ENCODE peak calls at places on chromosomes 7 and 10, in ten cellular contexts. S, A, Y, I, T, K, W, V, H and D are unnamed samples.

GRCh38 chr10:72173635-72174296 is 42.0 kb upstream of the ANAPC16 start:
- DNase-seq in S (peak; percentile 81), A (no peak), Y (no peak), I (no peak), T (no peak), K (no peak), W (no peak), V (no peak), H (no peak), D (peak; percentile 34)

GRCh38 chr7:30831227-30831626 is 60.0 kb downstream of the MINDY4 start:
- DNase-seq in S (no peak), A (peak; percentile 1), Y (peak; percentile 50), I (no peak), T (no peak), K (no peak), W (no peak), V (no peak), H (no peak), D (peak; percentile 15)

GRCh38 chr7:36036590-36036989 is 116.5 kb upstream of the EEPD1 start:
- DNase-seq in S (peak; percentile 9), A (no peak), Y (no peak), I (no peak), T (no peak), K (no peak), W (no peak), V (no peak), H (no peak), D (no peak)

GRCh38 chr7:112159346-112159745 is 46.9 kb downstream of the DOCK4 start:
- DNase-seq in S (no peak), A (no peak), Y (no peak), I (no peak), T (no peak), K (no peak), W (no peak), V (no peak), H (no peak), D (no peak)

GRCh38 chr7:129799350-129799955 is 153.3 kb downstream of the UBE2H start:
- DNase-seq in S (no peak), A (no peak), Y (no peak), I (no peak), T (no peak), K (no peak), W (no peak), V (no peak), H (no peak), D (no peak)

GRCh38 chr10:117461766-117462423 is 80.7 kb upstream of the EMX2 start:
- DNase-seq in S (peak; percentile 92), A (no peak), Y (no peak), I (peak; percentile 93), T (no peak), K (peak; percentile 65), W (no peak), V (peak; percentile 31), H (peak; percentile 71), D (peak; percentile 88)

GRCh38 chr7:66627151-66627681 is 1.5 kb upstream of the KCTD7 start:
- DNase-seq in S (peak; percentile 99), A (no peak), Y (no peak), I (peak; percentile 85), T (no peak), K (no peak), W (no peak), V (peak; percentile 25), H (no peak), D (peak; percentile 78)

GRCh38 chr7:157389951-157390730 is 53.3 kb downstream of the DNAJB6 start:
- DNase-seq in S (peak; percentile 19), A (no peak), Y (no peak), I (no peak), T (no peak), K (no peak), W (no peak), V (no peak), H (no peak), D (peak; percentile 44)

GRCh38 chr10:132571565-132572544 is 34.3 kb downstream of the INPP5A start:
- DNase-seq in S (peak; percentile 87), A (peak; percentile 87), Y (no peak), I (peak; percentile 78), T (peak; percentile 84), K (peak; percentile 61), W (peak; percentile 87), V (no peak), H (no peak), D (peak; percentile 63)

GRCh38 chr7:39566056-39566921 is at the start of gene YAE1:
- DNase-seq in S (peak; percentile 78), A (peak; percentile 78), Y (peak; percentile 93), I (peak; percentile 66), T (peak; percentile 73), K (peak; percentile 84), W (peak; percentile 83), V (peak; percentile 74), H (peak; percentile 71), D (peak; percentile 75)

GRCh38 chr10:15253951-15254807 is 85.7 kb upstream of the NMT2 start:
- DNase-seq in S (no peak), A (no peak), Y (no peak), I (no peak), T (no peak), K (no peak), W (peak; percentile 48), V (no peak), H (no peak), D (no peak)
- H3K4me1 ChIP-seq in S (peaks cover 11% of the 10 kb centered on the region), A (peaks cover 5% of the 10 kb centered on the region), Y (peaks cover 6% of the 10 kb centered on the region), I (no peaks in the 10 kb centered on the region), T (no peaks in the 10 kb centered on the region), K (no peaks in the 10 kb centered on the region), W (peaks cover 24% of the 10 kb centered on the region), V (no peaks in the 10 kb centered on the region), H (no peaks in the 10 kb centered on the region), D (no peaks in the 10 kb centered on the region)

GRCh38 chr10:118528426-118528825 is 67.0 kb downstream of the PRLHR start:
- DNase-seq in S (no peak), A (no peak), Y (peak; percentile 53), I (no peak), T (no peak), K (no peak), W (no peak), V (no peak), H (peak; percentile 42), D (no peak)

GRCh38 chr10:118522791-118523498 is 72.5 kb downstream of the PRLHR start:
- DNase-seq in S (no peak), A (no peak), Y (no peak), I (no peak), T (no peak), K (no peak), W (no peak), V (no peak), H (peak; percentile 40), D (no peak)

GRCh38 chr10:118520116-118520742 is 75.2 kb downstream of the PRLHR start:
- DNase-seq in S (no peak), A (no peak), Y (peak; percentile 53), I (no peak), T (no peak), K (no peak), W (no peak), V (no peak), H (no peak), D (no peak)

GRCh38 chr10:118521415-118522117 is 73.9 kb downstream of the PRLHR start:
- DNase-seq in S (no peak), A (no peak), Y (peak; percentile 47), I (no peak), T (no peak), K (no peak), W (no peak), V (no peak), H (peak; percentile 40), D (no peak)

DNA sequence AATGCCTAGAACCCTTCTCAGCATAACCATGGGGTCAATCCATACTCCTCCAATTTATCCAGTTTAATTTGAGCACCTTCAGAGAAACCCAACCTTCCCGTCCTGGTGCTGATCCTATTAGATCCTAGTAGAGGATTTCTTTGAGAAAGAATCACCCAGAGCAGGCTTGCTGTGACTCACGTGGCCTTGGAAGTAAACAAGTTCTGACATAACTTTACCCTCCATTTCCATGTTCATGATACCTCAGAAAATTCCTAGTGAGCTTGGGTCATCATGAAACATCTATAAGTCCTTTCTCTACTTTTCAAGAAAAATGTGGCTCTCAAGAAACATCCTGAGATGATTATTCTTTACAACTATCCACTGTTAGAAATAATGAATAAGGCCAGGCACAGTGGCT is 71.7 kb downstream of the PRLHR start:
- DNase-seq in S (no peak), A (no peak), Y (no peak), I (no peak), T (no peak), K (no peak), W (no peak), V (no peak), H (no peak), D (peak; percentile 18)
- H3K27ac ChIP-seq in S (no peak overlapping the region), A (no peak overlapping the region), Y (no peak overlapping the region), I (no peak overlapping the region), T (no peak overlapping the region), K (no peak overlapping the region), W (no peak overlapping the region), V (no peak overlapping the region), H (no peak overlapping the region), D (no peak overlapping the region)

DNA sequence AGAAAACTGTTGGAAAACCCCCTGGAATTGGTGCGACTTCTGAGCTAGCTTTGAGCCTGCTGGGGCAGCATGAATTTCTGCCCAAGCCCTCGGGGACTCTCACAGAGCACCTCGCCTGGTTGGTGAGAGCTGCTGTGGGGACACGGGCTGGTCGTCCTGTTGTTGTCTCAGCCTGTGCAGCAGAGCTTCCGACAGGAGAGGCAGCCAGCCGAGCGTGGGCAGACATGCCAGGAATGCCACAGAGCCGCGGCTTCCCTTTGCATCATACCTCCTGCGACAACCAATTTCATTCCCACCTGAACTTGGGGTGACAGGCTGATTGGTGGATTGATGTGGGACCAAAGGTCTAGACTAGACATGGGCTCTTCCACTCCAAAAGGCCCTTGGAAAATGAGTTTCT is 60.2 kb upstream of the NRBF2 start:
- DNase-seq in S (no peak), A (peak; percentile 34), Y (peak; percentile 64), I (no peak), T (no peak), K (no peak), W (no peak), V (no peak), H (no peak), D (no peak)
- H3K4me1 ChIP-seq in S (no peaks in the 10 kb centered on the region), A (no peaks in the 10 kb centered on the region), Y (no peaks in the 10 kb centered on the region), I (no peaks in the 10 kb centered on the region), T (no peaks in the 10 kb centered on the region), K (no peaks in the 10 kb centered on the region), W (no peaks in the 10 kb centered on the region), V (no peaks in the 10 kb centered on the region), H (no peaks in the 10 kb centered on the region), D (no peaks in the 10 kb centered on the region)

GRCh38 chr10:110610308-110610774 is 33.8 kb upstream of the RBM20 start:
- DNase-seq in S (peak; percentile 55), A (peak; percentile 81), Y (no peak), I (peak; percentile 29), T (no peak), K (no peak), W (peak; percentile 70), V (peak; percentile 58), H (no peak), D (peak; percentile 56)

GRCh38 chr10:110609592-110609991 is 34.5 kb upstream of the RBM20 start:
- DNase-seq in S (no peak), A (no peak), Y (no peak), I (no peak), T (no peak), K (peak; percentile 42), W (no peak), V (no peak), H (no peak), D (no peak)

GRCh38 chr10:110612629-110613028 is 31.5 kb upstream of the RBM20 start:
- DNase-seq in S (no peak), A (no peak), Y (no peak), I (no peak), T (no peak), K (no peak), W (peak; percentile 19), V (no peak), H (no peak), D (no peak)

GRCh38 chr10:110612073-110612472 is 32.1 kb upstream of the RBM20 start:
- DNase-seq in S (no peak), A (no peak), Y (no peak), I (no peak), T (no peak), K (no peak), W (peak; percentile 57), V (no peak), H (no peak), D (no peak)

GRCh38 chr10:110608087-110608486 is 36.0 kb upstream of the RBM20 start:
- DNase-seq in S (no peak), A (no peak), Y (no peak), I (no peak), T (no peak), K (no peak), W (no peak), V (no peak), H (no peak), D (no peak)
- H3K27ac ChIP-seq in S (no peak overlapping the region), A (no peak overlapping the region), Y (no peak overlapping the region), I (no peak overlapping the region), T (no peak overlapping the region), K (no peak overlapping the region), W (no peak overlapping the region), V (no peak overlapping the region), H (no peak overlapping the region), D (no peak overlapping the region)